ENCODE peak calls at places on chromosomes 16 and 17, in four cellular contexts. One of them, this sample, is unnamed.

GRCh38 chr16:11738742-11739544 is 3.7 kb downstream of the TXNDC11 start:
- DNase-seq in EL: no peak
- DNase-seq in neuronal stem cell: no peak
- DNase-seq in H54: no peak
- DNase-seq in this sample: no peak

GRCh38 chr16:27333549-27333948 is 19.8 kb downstream of the IL4R start:
- DNase-seq in EL: no peak
- DNase-seq in neuronal stem cell: no peak
- DNase-seq in H54: no peak
- DNase-seq in this sample: peak; percentile 61

GRCh38 chr17:64583055-64583454 is 76.3 kb downstream of the CEP95 start:
- DNase-seq in EL: no peak
- DNase-seq in neuronal stem cell: no peak
- DNase-seq in H54: no peak
- DNase-seq in this sample: no peak

GRCh38 chr17:282000-282911 is 70.4 kb downstream of the RPH3AL start:
- DNase-seq in EL: no peak
- DNase-seq in neuronal stem cell: no peak
- DNase-seq in H54: no peak
- DNase-seq in this sample: peak; percentile 15

GRCh38 chr16:28317040-28317880 is 24.9 kb downstream of the SBK1 start:
- DNase-seq in EL: peak; percentile 55
- DNase-seq in neuronal stem cell: peak; percentile 59
- DNase-seq in H54: peak; percentile 69
- DNase-seq in this sample: peak; percentile 83

GRCh38 chr17:43609613-43610385 is 51.9 kb downstream of the MEOX1 start:
- DNase-seq in EL: no peak
- DNase-seq in neuronal stem cell: no peak
- DNase-seq in H54: no peak
- DNase-seq in this sample: no peak

GRCh38 chr16:67269766-67270165 is 9.6 kb upstream of the PLEKHG4 start:
- DNase-seq in EL: peak; percentile 63
- DNase-seq in neuronal stem cell: no peak
- DNase-seq in H54: no peak
- DNase-seq in this sample: peak; percentile 35

GRCh38 chr16:30382398-30383015 is at the start of gene SEPTIN1:
- DNase-seq in EL: no peak
- DNase-seq in neuronal stem cell: no peak
- DNase-seq in H54: no peak
- DNase-seq in this sample: peak; percentile 42

GRCh38 chr17:29140631-29141483 is 39.3 kb downstream of the MYO18A start:
- DNase-seq in EL: no peak
- DNase-seq in neuronal stem cell: no peak
- DNase-seq in H54: no peak
- DNase-seq in this sample: peak; percentile 56

GRCh38 chr16:68798398-68798797 is 44.9 kb upstream of the TANGO6 start:
- DNase-seq in EL: no peak
- DNase-seq in neuronal stem cell: no peak
- DNase-seq in H54: no peak
- DNase-seq in this sample: no peak

GRCh38 chr17:39820541-39820940 is 43.6 kb downstream of the IKZF3 start:
- DNase-seq in EL: no peak
- DNase-seq in neuronal stem cell: peak; percentile 17
- DNase-seq in H54: no peak
- DNase-seq in this sample: peak; percentile 32

GRCh38 chr17:15742921-15743320 is 10.8 kb downstream of the TBC1D26 start:
- DNase-seq in EL: no peak
- DNase-seq in neuronal stem cell: no peak
- DNase-seq in H54: no peak
- DNase-seq in this sample: peak; percentile 9

GRCh38 chr17:57579245-57579644 is 165.9 kb downstream of the CCDC182 start:
- DNase-seq in EL: no peak
- DNase-seq in neuronal stem cell: no peak
- DNase-seq in H54: no peak
- DNase-seq in this sample: no peak

GRCh38 chr16:54277845-54278703 is 8.5 kb downstream of the IRX3 start:
- DNase-seq in EL: no peak
- DNase-seq in neuronal stem cell: peak; percentile 36
- DNase-seq in H54: no peak
- DNase-seq in this sample: peak; percentile 77

GRCh38 chr16:51035110-51035498 is 116.0 kb downstream of the SALL1 start:
- DNase-seq in EL: peak; percentile 7
- DNase-seq in neuronal stem cell: no peak
- DNase-seq in H54: no peak
- DNase-seq in this sample: no peak

GRCh38 chr16:81099958-81100357 is 3.8 kb upstream of the GCSH start:
- DNase-seq in EL: no peak
- DNase-seq in neuronal stem cell: no peak
- DNase-seq in H54: no peak
- DNase-seq in this sample: no peak

GRCh38 chr17:7555320-7555948 is 3.1 kb upstream of the TNFSF13 start:
- DNase-seq in EL: no peak
- DNase-seq in neuronal stem cell: no peak
- DNase-seq in H54: no peak
- DNase-seq in this sample: no peak

GRCh38 chr16:87582221-87582965 is 19.9 kb upstream of the JPH3 start:
- DNase-seq in EL: peak; percentile 75
- DNase-seq in neuronal stem cell: no peak
- DNase-seq in H54: peak; percentile 54
- DNase-seq in this sample: no peak

GRCh38 chr17:31672161-31672819 is 186.8 kb downstream of the COPRS start:
- DNase-seq in EL: no peak
- DNase-seq in neuronal stem cell: no peak
- DNase-seq in H54: no peak
- DNase-seq in this sample: no peak

GRCh38 chr17:55731586-55732250 is 9.1 kb upstream of the TMEM100 start:
- DNase-seq in EL: no peak
- DNase-seq in neuronal stem cell: no peak
- DNase-seq in H54: no peak
- DNase-seq in this sample: peak; percentile 37

GRCh38 chr17:80790981-80791742 is 200.5 kb upstream of the CHMP6 start:
- DNase-seq in EL: no peak
- DNase-seq in neuronal stem cell: no peak
- DNase-seq in H54: no peak
- DNase-seq in this sample: no peak

GRCh38 chr16:47492428-47493357 is 31.6 kb downstream of the PHKB start:
- DNase-seq in EL: no peak
- DNase-seq in neuronal stem cell: no peak
- DNase-seq in H54: no peak
- DNase-seq in this sample: no peak

GRCh38 chr17:79527286-79527685 is 83.6 kb downstream of the RBFOX3 start:
- DNase-seq in EL: no peak
- DNase-seq in neuronal stem cell: no peak
- DNase-seq in H54: no peak
- DNase-seq in this sample: no peak

GRCh38 chr16:87647431-87648185 is 45.3 kb downstream of the JPH3 start:
- DNase-seq in EL: no peak
- DNase-seq in neuronal stem cell: no peak
- DNase-seq in H54: no peak
- DNase-seq in this sample: no peak

GRCh38 chr16:74871608-74872007 is 97.0 kb upstream of the FA2H start:
- DNase-seq in EL: no peak
- DNase-seq in neuronal stem cell: no peak
- DNase-seq in H54: no peak
- DNase-seq in this sample: no peak

GRCh38 chr16:89602273-89602951 is 11.0 kb upstream of the DPEP1 start:
- DNase-seq in EL: peak; percentile 87
- DNase-seq in neuronal stem cell: peak; percentile 70
- DNase-seq in H54: peak; percentile 93
- DNase-seq in this sample: no peak

GRCh38 chr17:10471853-10472252 is 2.5 kb upstream of the MYH4 start:
- DNase-seq in EL: peak; percentile 3
- DNase-seq in neuronal stem cell: no peak
- DNase-seq in H54: no peak
- DNase-seq in this sample: no peak

GRCh38 chr17:7256766-7257456 is 4.9 kb downstream of the ELP5 start:
- DNase-seq in EL: no peak
- DNase-seq in neuronal stem cell: no peak
- DNase-seq in H54: no peak
- DNase-seq in this sample: no peak

GRCh38 chr17:29241015-29241963 is 5.4 kb upstream of the CRYBA1 start:
- DNase-seq in EL: peak; percentile 98
- DNase-seq in neuronal stem cell: peak; percentile 63
- DNase-seq in H54: peak; percentile 88
- DNase-seq in this sample: no peak

GRCh38 chr17:74394977-74395376 is 27.7 kb downstream of the GPR142 start:
- DNase-seq in EL: no peak
- DNase-seq in neuronal stem cell: no peak
- DNase-seq in H54: no peak
- DNase-seq in this sample: no peak

GRCh38 chr16:28882476-28883180 is 4.3 kb downstream of the ATP2A1 start:
- DNase-seq in EL: no peak
- DNase-seq in neuronal stem cell: no peak
- DNase-seq in H54: no peak
- DNase-seq in this sample: no peak

GRCh38 chr16:77782694-77783093 is 5.7 kb upstream of the VAT1L start:
- DNase-seq in EL: no peak
- DNase-seq in neuronal stem cell: no peak
- DNase-seq in H54: no peak
- DNase-seq in this sample: no peak

GRCh38 chr16:22684282-22685161 is 129.4 kb upstream of the HS3ST2 start:
- DNase-seq in EL: peak; percentile 29
- DNase-seq in neuronal stem cell: no peak
- DNase-seq in H54: no peak
- DNase-seq in this sample: no peak

GRCh38 chr16:69561901-69562300 is 3.9 kb upstream of the NFAT5 start:
- DNase-seq in EL: no peak
- DNase-seq in neuronal stem cell: no peak
- DNase-seq in H54: no peak
- DNase-seq in this sample: no peak

GRCh38 chr16:10045947-10046346 is 136.3 kb downstream of the GRIN2A start:
- DNase-seq in EL: no peak
- DNase-seq in neuronal stem cell: no peak
- DNase-seq in H54: no peak
- DNase-seq in this sample: no peak

GRCh38 chr16:88507231-88507743 is 54.2 kb downstream of the ZFPM1 start:
- DNase-seq in EL: no peak
- DNase-seq in neuronal stem cell: no peak
- DNase-seq in H54: peak; percentile 91
- DNase-seq in this sample: peak; percentile 53

This sample was measured in upper lobe of left lung.